ENCODE peak calls at places on chromosomes 4 and X, in seven cellular contexts. I is GM23338, Q is brain microvascular endothelial cell, X is fibroblast of lung, C is H9, O is suprapubic skin, S is fibroblast of the aortic adventitia. G is an unnamed sample.

GRCh38 chr4:36321176-36321575 is 39.8 kb downstream of the DTHD1 start:
- DNase-seq in I (no peak), Q (no peak), X (no peak), C (no peak), O (no peak), S (no peak), G (no peak)

GRCh38 chr4:83221897-83222441 is 62.6 kb downstream of the COQ2 start:
- DNase-seq in I (no peak), Q (no peak), X (no peak), C (no peak), O (no peak), S (no peak), G (no peak)

GRCh38 chr4:79225360-79225759 is 100.5 kb downstream of the NAA11 start:
- DNase-seq in I (peak), Q (no peak), X (no peak), C (no peak), O (no peak), S (no peak), G (no peak)

GRCh38 chrX:107537815-107538214 is 88.4 kb downstream of the FRMPD3 start:
- DNase-seq in I (peak), Q (peak), X (peak), C (peak), O (no peak), S (peak), G (no peak)

GRCh38 chr4:5963611-5964010 is 54.6 kb downstream of the C4orf50 start:
- DNase-seq in I (peak), Q (no peak), X (no peak), C (no peak), O (no peak), S (no peak), G (no peak)

GRCh38 chr4:4308800-4309441 is 18.9 kb downstream of the ZBTB49 start:
- DNase-seq in I (no peak), Q (peak), X (peak), C (no peak), O (peak), S (no peak), G (no peak)

GRCh38 chr4:66911898-66912297 is 633.4 kb downstream of the CENPC start:
- DNase-seq in I (no peak), Q (peak), X (peak), C (no peak), O (no peak), S (peak), G (no peak)

GRCh38 chr4:156634612-156635011 is 337.0 kb downstream of the PDGFC start:
- DNase-seq in I (no peak), Q (peak), X (peak), C (no peak), O (no peak), S (no peak), G (no peak)

GRCh38 chrX:2596050-2596449 is 95.0 kb upstream of the CD99 start:
- DNase-seq in I (no peak), Q (no peak), X (peak), C (no peak), O (no peak), S (no peak), G (no peak)

GRCh38 chr4:134024251-134024650 is 177.3 kb downstream of the PABPC4L start:
- DNase-seq in I (peak), Q (no peak), X (peak), C (no peak), O (no peak), S (no peak), G (no peak)
- TF ChIP-seq CTCF in I (peak), Q (peak), X (peak), C (peak), O (no peak), S (no peak), G (peak)

GRCh38 chrX:989959-990510 is 222.4 kb downstream of the CRLF2 start:
- DNase-seq in I (no peak), Q (peak), X (peak), C (peak), O (peak), S (peak), G (no peak)

GRCh38 chrX:997631-998137 is 214.8 kb downstream of the CRLF2 start:
- DNase-seq in I (peak), Q (no peak), X (no peak), C (peak), O (no peak), S (no peak), G (no peak)

DNA sequence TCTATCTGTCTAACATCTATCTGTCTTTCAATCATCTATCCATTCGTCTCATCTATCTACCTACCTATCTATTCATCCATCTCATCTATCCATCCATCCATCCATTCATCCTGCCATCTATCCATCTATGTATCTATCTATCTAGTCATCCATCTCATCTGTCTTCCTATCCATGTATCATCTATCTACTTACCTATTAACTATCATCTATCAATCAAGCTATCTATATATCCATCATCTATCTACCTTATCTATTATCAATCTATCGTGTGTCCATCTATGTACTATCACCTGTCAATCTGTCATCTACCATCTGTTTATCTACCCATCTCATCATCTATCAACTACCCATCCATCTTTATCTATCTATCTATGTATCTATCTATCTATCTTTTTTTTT is 217.7 kb downstream of the CRLF2 start:
- DNase-seq in I (no peak), Q (no peak), X (no peak), C (no peak), O (no peak), S (no peak), G (no peak)
- TF ChIP-seq CTCF in I (no peak), Q (no peak), X (no peak), C (no peak), O (no peak), S (no peak), G (no peak)

GRCh38 chr4:73597594-73597993 is 22.6 kb downstream of the RASSF6 start:
- DNase-seq in I (no peak), Q (no peak), X (no peak), C (no peak), O (no peak), S (no peak), G (no peak)

GRCh38 chr4:73589887-73590801 is 30.1 kb downstream of the RASSF6 start:
- DNase-seq in I (no peak), Q (no peak), X (peak), C (no peak), O (no peak), S (peak), G (no peak)

GRCh38 chr4:73596001-73596400 is 24.2 kb downstream of the RASSF6 start:
- DNase-seq in I (no peak), Q (no peak), X (no peak), C (no peak), O (no peak), S (no peak), G (no peak)

GRCh38 chr4:73589261-73589847 is 30.9 kb downstream of the RASSF6 start:
- DNase-seq in I (no peak), Q (peak), X (peak), C (no peak), O (no peak), S (peak), G (no peak)

GRCh38 chr4:73593631-73594241 is 26.5 kb downstream of the RASSF6 start:
- DNase-seq in I (peak), Q (peak), X (no peak), C (no peak), O (no peak), S (peak), G (no peak)
- TF ChIP-seq CTCF in I (peak), Q (peak), X (peak), C (peak), O (peak), S (peak), G (peak)

DNA sequence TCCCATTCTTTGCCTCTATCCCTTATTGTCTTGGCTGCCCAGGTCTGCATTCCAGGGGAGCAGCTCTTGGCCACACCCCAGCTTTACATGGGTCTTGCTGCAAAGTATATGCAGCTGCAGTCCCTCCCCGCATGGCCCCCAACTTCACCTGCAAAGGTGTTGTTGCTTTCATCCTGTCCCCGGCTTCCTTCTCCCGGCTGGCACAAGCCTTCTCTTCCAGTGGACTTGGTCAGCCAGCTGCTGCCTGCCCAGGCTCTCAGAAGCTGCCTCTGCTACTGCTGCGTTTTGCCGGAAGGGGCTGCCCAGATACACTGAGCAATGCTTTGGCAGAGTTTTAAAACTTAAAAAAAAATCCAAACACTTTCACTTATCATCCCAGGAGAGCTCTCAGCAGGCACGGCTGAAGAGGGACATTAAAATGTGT is 121.2 kb upstream of the PDLIM3 start:
- DNase-seq in I (peak), Q (peak), X (peak), C (peak), O (no peak), S (peak), G (no peak)
- TF ChIP-seq CTCF in I (no peak), Q (peak), X (peak), C (no peak), O (peak), S (peak), G (peak)

GRCh38 chr4:14835708-14836107 is 166.6 kb upstream of the CPEB2 start:
- DNase-seq in I (no peak), Q (no peak), X (no peak), C (no peak), O (no peak), S (no peak), G (no peak)

GRCh38 chr4:14841801-14842748 is 160.2 kb upstream of the CPEB2 start:
- DNase-seq in I (no peak), Q (peak), X (peak), C (no peak), O (no peak), S (peak), G (no peak)

GRCh38 chr4:14835288-14835687 is 167.0 kb upstream of the CPEB2 start:
- DNase-seq in I (no peak), Q (no peak), X (no peak), C (no peak), O (no peak), S (no peak), G (no peak)

GRCh38 chr4:14834382-14834781 is 167.9 kb upstream of the CPEB2 start:
- DNase-seq in I (no peak), Q (no peak), X (no peak), C (no peak), O (no peak), S (no peak), G (no peak)

DNA sequence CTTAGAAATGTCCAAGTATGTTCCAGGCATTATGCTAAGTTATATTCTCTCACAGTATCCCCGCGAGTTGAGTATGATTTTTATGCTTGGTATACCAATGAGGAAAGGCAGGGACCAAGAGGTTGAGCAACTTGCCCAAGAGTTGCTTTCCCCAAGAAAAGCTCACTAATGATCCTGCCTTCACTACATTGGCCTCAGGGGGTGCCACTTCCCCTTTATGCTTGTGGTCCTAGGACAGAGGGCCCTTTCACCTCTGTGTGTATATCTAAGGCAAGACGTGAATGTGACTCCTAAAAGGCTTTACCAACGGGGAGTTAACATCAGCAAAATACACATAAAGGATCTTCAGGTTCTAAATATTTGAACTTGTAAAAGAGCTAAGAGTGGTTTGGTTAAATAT is 164.4 kb upstream of the CPEB2 start:
- DNase-seq in I (peak), Q (no peak), X (no peak), C (peak), O (no peak), S (no peak), G (no peak)
- TF ChIP-seq CTCF in I (peak), Q (no peak), X (no peak), C (peak), O (no peak), S (no peak), G (no peak)

GRCh38 chr4:108171541-108172230 is 3.0 kb upstream of the LEF1 start:
- DNase-seq in I (peak), Q (no peak), X (peak), C (peak), O (no peak), S (no peak), G (no peak)

GRCh38 chr4:108173599-108174057 is 4.9 kb upstream of the LEF1 start:
- DNase-seq in I (no peak), Q (no peak), X (no peak), C (no peak), O (no peak), S (no peak), G (no peak)

GRCh38 chr4:108172780-108173598 is 4.3 kb upstream of the LEF1 start:
- DNase-seq in I (peak), Q (no peak), X (peak), C (peak), O (no peak), S (peak), G (no peak)

GRCh38 chr4:108170729-108171540 is 2.2 kb upstream of the LEF1 start:
- DNase-seq in I (peak), Q (no peak), X (no peak), C (no peak), O (no peak), S (no peak), G (no peak)

DNA sequence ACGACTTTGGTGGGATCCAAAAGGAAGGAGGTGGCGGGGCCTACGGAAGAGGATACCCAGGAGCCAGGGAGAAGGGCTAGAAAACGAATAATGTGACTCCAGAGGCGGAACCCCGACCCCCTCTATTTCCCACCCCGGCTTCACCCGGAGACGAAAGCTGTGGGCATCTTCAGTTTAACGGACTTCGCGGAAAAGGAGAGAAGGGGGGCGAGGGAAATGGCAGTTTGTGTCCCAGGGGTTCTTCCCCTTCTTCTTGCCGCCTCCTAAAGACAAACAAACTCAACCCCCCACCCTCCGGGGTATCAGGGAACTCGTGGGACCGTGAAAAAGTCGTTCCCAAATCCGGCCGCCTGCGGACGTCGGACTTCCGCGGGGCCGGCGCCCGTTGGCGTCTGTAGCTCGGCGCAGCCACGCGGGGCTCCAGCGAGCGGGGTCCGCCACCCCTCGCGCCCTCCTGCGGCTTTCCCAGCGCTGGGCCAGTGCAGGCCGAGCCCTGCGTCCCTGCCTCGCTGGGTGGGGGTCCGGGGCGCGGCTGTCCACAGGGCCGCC is 3.6 kb upstream of the LEF1 start:
- DNase-seq in I (peak), Q (no peak), X (peak), C (peak), O (no peak), S (no peak), G (no peak)
- TF ChIP-seq CTCF in I (no peak), Q (no peak), X (no peak), C (peak), O (no peak), S (no peak), G (peak)

GRCh38 chr4:114417214-114417613 is 181.4 kb upstream of the UGT8 start:
- DNase-seq in I (peak), Q (no peak), X (no peak), C (no peak), O (no peak), S (no peak), G (no peak)
- TF ChIP-seq CTCF in I (peak), Q (peak), X (no peak), C (peak), O (no peak), S (no peak), G (peak)

DNA sequence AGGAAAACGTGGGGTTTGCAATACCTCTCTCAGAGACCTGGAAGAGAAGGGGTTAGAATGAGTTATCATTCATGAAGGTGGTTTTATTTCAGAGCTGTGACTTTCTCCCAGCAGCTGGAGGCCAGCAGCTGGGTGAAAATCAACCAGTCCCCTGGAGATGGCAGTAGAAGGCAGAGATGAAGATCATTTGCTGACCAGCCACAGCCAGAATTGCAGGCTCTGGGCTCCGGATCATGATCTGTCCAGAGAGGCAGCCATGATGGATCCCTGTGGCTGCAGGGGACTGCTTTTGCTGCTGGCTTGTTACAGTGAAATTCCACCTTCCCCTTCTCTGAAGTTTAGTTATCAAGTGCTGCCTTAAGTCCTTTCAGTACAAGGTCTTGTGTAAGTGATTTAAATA is 46.9 kb upstream of the TAB3 start:
- DNase-seq in I (peak), Q (peak), X (peak), C (peak), O (no peak), S (peak), G (no peak)
- TF ChIP-seq CTCF in I (peak), Q (peak), X (peak), C (no peak), O (no peak), S (peak), G (peak)

GRCh38 chr4:23614284-23614892 is 275.5 kb downstream of the PPARGC1A start:
- DNase-seq in I (peak), Q (no peak), X (peak), C (peak), O (no peak), S (peak), G (no peak)
- TF ChIP-seq CTCF in I (peak), Q (peak), X (peak), C (peak), O (no peak), S (peak), G (peak)